ENCODE peak calls at places on chromosomes 6 and 20, in ten cellular contexts. One of them, this sample, is unnamed. For H3K36me3, the result is how much of the 10 kb centered on the place peaks cover.

GRCh38 chr6:78844899-78845298 is 22.5 kb upstream of the IRAK1BP1 start:
- DNase-seq in endothelial cell of umbilical vein: no peak
- DNase-seq in pancreas: peak
- DNase-seq in lower lobe of right lung: no peak
- DNase-seq in sigmoid colon: no peak
- DNase-seq in OCI-LY7: no peak
- DNase-seq in cardiac muscle cell: no peak
- DNase-seq in stomach: no peak
- DNase-seq in HCT116: no peak
- DNase-seq in heart right ventricle: no peak
- DNase-seq in this sample: no peak

GRCh38 chr6:41621367-41621766 is 16.9 kb upstream of the MDFI start:
- DNase-seq in OCI-LY7: no peak
- DNase-seq in lower lobe of right lung: no peak
- DNase-seq in endothelial cell of umbilical vein: no peak
- DNase-seq in heart right ventricle: no peak
- DNase-seq in stomach: no peak
- DNase-seq in pancreas: no peak
- DNase-seq in sigmoid colon: no peak
- DNase-seq in HCT116: no peak
- DNase-seq in cardiac muscle cell: no peak
- DNase-seq in this sample: no peak

GRCh38 chr6:155328539-155329459 is 14.5 kb upstream of the TFB1M start:
- DNase-seq in OCI-LY7: no peak
- DNase-seq in HCT116: no peak
- DNase-seq in heart right ventricle: no peak
- DNase-seq in pancreas: peak
- DNase-seq in lower lobe of right lung: peak
- DNase-seq in stomach: peak
- DNase-seq in sigmoid colon: no peak
- DNase-seq in cardiac muscle cell: no peak
- DNase-seq in endothelial cell of umbilical vein: peak
- DNase-seq in this sample: no peak

GRCh38 chr6:157323114-157323923 is at the start of gene TMEM242:
- DNase-seq in stomach: peak
- DNase-seq in pancreas: peak
- DNase-seq in sigmoid colon: peak
- DNase-seq in lower lobe of right lung: peak
- DNase-seq in HCT116: peak
- DNase-seq in cardiac muscle cell: peak
- DNase-seq in heart right ventricle: peak
- DNase-seq in OCI-LY7: peak
- DNase-seq in endothelial cell of umbilical vein: peak
- DNase-seq in this sample: peak

GRCh38 chr6:169799474-169799926 is 48.1 kb downstream of the ERMARD start:
- DNase-seq in endothelial cell of umbilical vein: no peak
- DNase-seq in cardiac muscle cell: no peak
- DNase-seq in sigmoid colon: no peak
- DNase-seq in HCT116: no peak
- DNase-seq in stomach: no peak
- DNase-seq in heart right ventricle: no peak
- DNase-seq in pancreas: peak
- DNase-seq in OCI-LY7: no peak
- DNase-seq in lower lobe of right lung: no peak
- DNase-seq in this sample: no peak

GRCh38 chr6:42453649-42454427 is 2.1 kb upstream of the TRERF1 start:
- DNase-seq in endothelial cell of umbilical vein: peak
- DNase-seq in pancreas: peak
- DNase-seq in stomach: peak
- DNase-seq in OCI-LY7: no peak
- DNase-seq in cardiac muscle cell: peak
- DNase-seq in HCT116: no peak
- DNase-seq in lower lobe of right lung: peak
- DNase-seq in heart right ventricle: peak
- DNase-seq in sigmoid colon: peak
- DNase-seq in this sample: peak

GRCh38 chr20:35327074-35327976 is 35.1 kb upstream of the FAM83C start:
- DNase-seq in sigmoid colon: no peak
- DNase-seq in endothelial cell of umbilical vein: peak
- DNase-seq in HCT116: no peak
- DNase-seq in stomach: peak
- DNase-seq in OCI-LY7: no peak
- DNase-seq in lower lobe of right lung: no peak
- DNase-seq in pancreas: no peak
- DNase-seq in heart right ventricle: no peak
- DNase-seq in cardiac muscle cell: no peak
- DNase-seq in this sample: no peak

GRCh38 chr20:11891081-11891826 is 26.4 kb upstream of the BTBD3 start:
- DNase-seq in cardiac muscle cell: peak
- DNase-seq in HCT116: no peak
- DNase-seq in lower lobe of right lung: peak
- DNase-seq in endothelial cell of umbilical vein: peak
- DNase-seq in heart right ventricle: peak
- DNase-seq in sigmoid colon: peak
- DNase-seq in OCI-LY7: no peak
- DNase-seq in pancreas: peak
- DNase-seq in stomach: peak
- DNase-seq in this sample: peak

GRCh38 chr6:117919775-117920492 is 12.9 kb downstream of the SLC35F1 start:
- DNase-seq in sigmoid colon: no peak
- DNase-seq in OCI-LY7: no peak
- DNase-seq in HCT116: no peak
- DNase-seq in endothelial cell of umbilical vein: no peak
- DNase-seq in heart right ventricle: no peak
- DNase-seq in pancreas: peak
- DNase-seq in cardiac muscle cell: peak
- DNase-seq in lower lobe of right lung: peak
- DNase-seq in stomach: peak
- DNase-seq in this sample: peak

GRCh38 chr20:50931306-50932015 is at the start of gene ADNP:
- DNase-seq in heart right ventricle: peak
- DNase-seq in cardiac muscle cell: peak
- DNase-seq in pancreas: peak
- DNase-seq in OCI-LY7: peak
- DNase-seq in sigmoid colon: peak
- DNase-seq in endothelial cell of umbilical vein: peak
- DNase-seq in HCT116: peak
- DNase-seq in lower lobe of right lung: peak
- DNase-seq in stomach: peak
- DNase-seq in this sample: peak

GRCh38 chr20:50932016-50932338 is 740 bp upstream of the ADNP start:
- DNase-seq in lower lobe of right lung: no peak
- DNase-seq in cardiac muscle cell: no peak
- DNase-seq in endothelial cell of umbilical vein: peak
- DNase-seq in OCI-LY7: no peak
- DNase-seq in stomach: no peak
- DNase-seq in pancreas: no peak
- DNase-seq in sigmoid colon: no peak
- DNase-seq in HCT116: no peak
- DNase-seq in heart right ventricle: no peak
- DNase-seq in this sample: no peak

GRCh38 chr20:50931048-50931305 is 260 bp downstream of the ADNP start:
- DNase-seq in heart right ventricle: no peak
- DNase-seq in cardiac muscle cell: no peak
- DNase-seq in pancreas: no peak
- DNase-seq in stomach: no peak
- DNase-seq in endothelial cell of umbilical vein: no peak
- DNase-seq in HCT116: no peak
- DNase-seq in lower lobe of right lung: no peak
- DNase-seq in sigmoid colon: no peak
- DNase-seq in OCI-LY7: no peak
- DNase-seq in this sample: no peak

GRCh38 chr20:50933589-50933988 is 2.4 kb upstream of the ADNP start:
- DNase-seq in endothelial cell of umbilical vein: no peak
- DNase-seq in HCT116: no peak
- DNase-seq in stomach: no peak
- DNase-seq in cardiac muscle cell: no peak
- DNase-seq in lower lobe of right lung: no peak
- DNase-seq in pancreas: no peak
- DNase-seq in sigmoid colon: no peak
- DNase-seq in OCI-LY7: no peak
- DNase-seq in heart right ventricle: no peak
- DNase-seq in this sample: no peak

DNA sequence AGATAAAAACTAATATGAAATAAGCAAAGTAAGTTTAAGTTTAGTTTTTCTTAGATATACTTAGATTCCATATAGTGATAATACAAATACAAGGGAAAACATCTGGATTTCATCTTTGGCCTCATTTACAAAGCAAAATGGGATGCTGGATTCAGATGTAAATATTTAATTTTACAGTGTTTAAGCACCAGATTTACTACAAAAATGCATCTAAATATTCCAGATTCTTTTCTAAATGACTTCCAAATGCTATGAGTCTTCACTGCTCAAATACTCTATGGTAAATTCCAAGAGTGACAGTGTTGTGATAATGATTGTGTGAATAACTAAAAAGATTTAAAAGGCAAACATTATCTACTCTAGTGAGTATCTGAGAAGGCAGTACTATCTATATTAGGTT is 1.6 kb upstream of the ADNP start:
- DNase-seq in lower lobe of right lung: no peak
- DNase-seq in sigmoid colon: no peak
- DNase-seq in stomach: no peak
- DNase-seq in OCI-LY7: no peak
- DNase-seq in pancreas: no peak
- DNase-seq in endothelial cell of umbilical vein: no peak
- DNase-seq in cardiac muscle cell: no peak
- DNase-seq in HCT116: no peak
- DNase-seq in heart right ventricle: no peak
- DNase-seq in this sample: no peak
- H3K36me3 ChIP-seq in lower lobe of right lung: half or more
- H3K36me3 ChIP-seq in sigmoid colon: under half
- H3K36me3 ChIP-seq in stomach: half or more
- H3K36me3 ChIP-seq in OCI-LY7: half or more
- H3K36me3 ChIP-seq in pancreas: under half
- H3K36me3 ChIP-seq in endothelial cell of umbilical vein: under half
- H3K36me3 ChIP-seq in cardiac muscle cell: under half
- H3K36me3 ChIP-seq in HCT116: under half
- H3K36me3 ChIP-seq in heart right ventricle: under half
- H3K36me3 ChIP-seq in this sample: half or more

GRCh38 chr20:63284544-63284949 is 8.4 kb upstream of the COL20A1 start:
- DNase-seq in sigmoid colon: no peak
- DNase-seq in heart right ventricle: no peak
- DNase-seq in cardiac muscle cell: no peak
- DNase-seq in lower lobe of right lung: no peak
- DNase-seq in OCI-LY7: no peak
- DNase-seq in HCT116: no peak
- DNase-seq in endothelial cell of umbilical vein: no peak
- DNase-seq in pancreas: no peak
- DNase-seq in stomach: no peak
- DNase-seq in this sample: no peak

GRCh38 chr20:63284981-63285524 is 7.9 kb upstream of the COL20A1 start:
- DNase-seq in stomach: no peak
- DNase-seq in cardiac muscle cell: no peak
- DNase-seq in OCI-LY7: no peak
- DNase-seq in heart right ventricle: no peak
- DNase-seq in sigmoid colon: no peak
- DNase-seq in lower lobe of right lung: no peak
- DNase-seq in endothelial cell of umbilical vein: no peak
- DNase-seq in pancreas: no peak
- DNase-seq in HCT116: no peak
- DNase-seq in this sample: no peak

GRCh38 chr20:63282946-63283345 is 10.0 kb upstream of the COL20A1 start:
- DNase-seq in sigmoid colon: no peak
- DNase-seq in stomach: no peak
- DNase-seq in OCI-LY7: no peak
- DNase-seq in endothelial cell of umbilical vein: no peak
- DNase-seq in pancreas: no peak
- DNase-seq in cardiac muscle cell: no peak
- DNase-seq in lower lobe of right lung: no peak
- DNase-seq in HCT116: no peak
- DNase-seq in heart right ventricle: no peak
- DNase-seq in this sample: peak

GRCh38 chr20:63284083-63284440 is 8.9 kb upstream of the COL20A1 start:
- DNase-seq in stomach: no peak
- DNase-seq in pancreas: no peak
- DNase-seq in OCI-LY7: no peak
- DNase-seq in heart right ventricle: no peak
- DNase-seq in HCT116: no peak
- DNase-seq in cardiac muscle cell: no peak
- DNase-seq in sigmoid colon: no peak
- DNase-seq in lower lobe of right lung: no peak
- DNase-seq in endothelial cell of umbilical vein: no peak
- DNase-seq in this sample: no peak

GRCh38 chr20:63283397-63284082 is 9.4 kb upstream of the COL20A1 start:
- DNase-seq in pancreas: no peak
- DNase-seq in sigmoid colon: no peak
- DNase-seq in OCI-LY7: no peak
- DNase-seq in lower lobe of right lung: no peak
- DNase-seq in heart right ventricle: no peak
- DNase-seq in endothelial cell of umbilical vein: no peak
- DNase-seq in stomach: no peak
- DNase-seq in cardiac muscle cell: no peak
- DNase-seq in HCT116: no peak
- DNase-seq in this sample: no peak
- H3K36me3 ChIP-seq in pancreas: under half
- H3K36me3 ChIP-seq in sigmoid colon: under half
- H3K36me3 ChIP-seq in OCI-LY7: under half
- H3K36me3 ChIP-seq in lower lobe of right lung: half or more
- H3K36me3 ChIP-seq in heart right ventricle: half or more
- H3K36me3 ChIP-seq in endothelial cell of umbilical vein: under half
- H3K36me3 ChIP-seq in stomach: half or more
- H3K36me3 ChIP-seq in cardiac muscle cell: under half
- H3K36me3 ChIP-seq in HCT116: under half
- H3K36me3 ChIP-seq in this sample: under half

DNA sequence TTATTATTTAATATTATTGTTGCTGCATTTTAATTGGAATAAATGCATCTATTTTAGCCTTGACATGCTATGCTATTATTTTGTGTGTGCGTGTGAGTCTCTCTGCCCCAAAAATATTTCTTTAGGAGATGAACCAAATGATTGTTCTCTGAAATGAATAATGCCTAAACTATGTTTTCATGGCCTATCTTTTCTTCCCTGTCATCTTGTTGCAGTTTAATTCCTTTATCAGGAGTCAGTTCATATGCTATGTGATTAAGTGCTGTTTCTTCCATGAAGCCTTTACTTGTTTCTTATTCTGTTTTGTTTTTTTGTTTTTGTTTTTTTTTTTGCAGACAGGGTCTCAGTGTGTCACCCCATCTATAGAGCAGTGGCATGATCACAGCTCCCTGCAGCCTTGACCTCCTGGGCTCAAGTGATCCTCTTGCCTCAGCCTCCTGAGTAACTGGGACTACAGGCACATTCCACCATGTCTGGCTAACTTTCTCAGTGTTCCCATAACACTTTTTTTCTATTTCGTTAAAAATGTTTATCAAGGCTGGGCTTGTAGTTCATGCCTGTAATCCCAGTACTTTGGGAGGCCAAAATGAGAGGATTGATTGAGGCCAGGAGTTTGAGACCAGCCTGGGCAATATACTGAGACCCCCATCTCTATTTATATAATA is 25.7 kb downstream of the TPX2 start:
- DNase-seq in HCT116: no peak
- DNase-seq in sigmoid colon: no peak
- DNase-seq in pancreas: no peak
- DNase-seq in OCI-LY7: no peak
- DNase-seq in heart right ventricle: no peak
- DNase-seq in stomach: no peak
- DNase-seq in cardiac muscle cell: no peak
- DNase-seq in endothelial cell of umbilical vein: no peak
- DNase-seq in lower lobe of right lung: no peak
- DNase-seq in this sample: no peak
- H3K36me3 ChIP-seq in HCT116: under half
- H3K36me3 ChIP-seq in sigmoid colon: under half
- H3K36me3 ChIP-seq in pancreas: under half
- H3K36me3 ChIP-seq in OCI-LY7: half or more
- H3K36me3 ChIP-seq in heart right ventricle: under half
- H3K36me3 ChIP-seq in stomach: under half
- H3K36me3 ChIP-seq in cardiac muscle cell: under half
- H3K36me3 ChIP-seq in endothelial cell of umbilical vein: under half
- H3K36me3 ChIP-seq in lower lobe of right lung: under half
- H3K36me3 ChIP-seq in this sample: under half

GRCh38 chr6:158766621-158767435 is 52.3 kb downstream of the EZR start:
- DNase-seq in sigmoid colon: peak
- DNase-seq in stomach: no peak
- DNase-seq in OCI-LY7: no peak
- DNase-seq in heart right ventricle: no peak
- DNase-seq in cardiac muscle cell: no peak
- DNase-seq in pancreas: no peak
- DNase-seq in HCT116: no peak
- DNase-seq in endothelial cell of umbilical vein: no peak
- DNase-seq in lower lobe of right lung: no peak
- DNase-seq in this sample: no peak
- H3K36me3 ChIP-seq in sigmoid colon: under half
- H3K36me3 ChIP-seq in stomach: half or more
- H3K36me3 ChIP-seq in OCI-LY7: half or more
- H3K36me3 ChIP-seq in heart right ventricle: half or more
- H3K36me3 ChIP-seq in cardiac muscle cell: half or more
- H3K36me3 ChIP-seq in pancreas: under half
- H3K36me3 ChIP-seq in HCT116: half or more
- H3K36me3 ChIP-seq in endothelial cell of umbilical vein: under half
- H3K36me3 ChIP-seq in lower lobe of right lung: half or more
- H3K36me3 ChIP-seq in this sample: half or more